ENCODE peak calls at places on chromosome 12, in six cellular contexts. One of them, this sample, is unnamed.

GRCh38 chr12:3698218-3698974 is 54.5 kb downstream of the CRACR2A start:
- DNase-seq in hippocampal formation: no peak
- DNase-seq in NB4: no peak
- DNase-seq in AG20443: peak; percentile 90
- DNase-seq in HTR-8/SVneo: peak; percentile 81
- DNase-seq in Kasumi-1: no peak
- DNase-seq in this sample: peak; percentile 80

GRCh38 chr12:127146991-127147718 is 1119.8 kb upstream of the TMEM132C start:
- DNase-seq in HTR-8/SVneo: no peak
- DNase-seq in AG20443: no peak
- DNase-seq in hippocampal formation: no peak
- DNase-seq in NB4: no peak
- DNase-seq in Kasumi-1: no peak
- DNase-seq in this sample: no peak

GRCh38 chr12:49043241-49043640 is 17.4 kb downstream of the KMT2D start:
- DNase-seq in Kasumi-1: no peak
- DNase-seq in AG20443: no peak
- DNase-seq in NB4: no peak
- DNase-seq in hippocampal formation: no peak
- DNase-seq in HTR-8/SVneo: no peak
- DNase-seq in this sample: no peak

GRCh38 chr12:57315681-57316080 is 64.7 kb upstream of the STAC3 start:
- DNase-seq in Kasumi-1: no peak
- DNase-seq in hippocampal formation: no peak
- DNase-seq in HTR-8/SVneo: no peak
- DNase-seq in AG20443: no peak
- DNase-seq in NB4: no peak
- DNase-seq in this sample: no peak

GRCh38 chr12:3489057-3489456 is 1.9 kb upstream of the PRMT8 start:
- DNase-seq in AG20443: peak; percentile 32
- DNase-seq in NB4: no peak
- DNase-seq in Kasumi-1: no peak
- DNase-seq in hippocampal formation: no peak
- DNase-seq in HTR-8/SVneo: no peak
- DNase-seq in this sample: no peak

GRCh38 chr12:94098466-94098865 is 49.9 kb upstream of the PLXNC1 start:
- DNase-seq in NB4: no peak
- DNase-seq in AG20443: peak; percentile 70
- DNase-seq in Kasumi-1: no peak
- DNase-seq in HTR-8/SVneo: peak; percentile 33
- DNase-seq in hippocampal formation: no peak
- DNase-seq in this sample: peak; percentile 59

GRCh38 chr12:230925-231671 is 17.1 kb upstream of the SLC6A12 start:
- DNase-seq in AG20443: no peak
- DNase-seq in NB4: no peak
- DNase-seq in hippocampal formation: peak; percentile 47
- DNase-seq in HTR-8/SVneo: no peak
- DNase-seq in Kasumi-1: no peak
- DNase-seq in this sample: no peak

GRCh38 chr12:119894916-119895315 is 17.8 kb upstream of the CIT start:
- DNase-seq in HTR-8/SVneo: no peak
- DNase-seq in hippocampal formation: no peak
- DNase-seq in Kasumi-1: no peak
- DNase-seq in AG20443: no peak
- DNase-seq in NB4: no peak
- DNase-seq in this sample: no peak

GRCh38 chr12:95380997-95381786 is 92.8 kb upstream of the METAP2 start:
- DNase-seq in NB4: no peak
- DNase-seq in HTR-8/SVneo: no peak
- DNase-seq in AG20443: no peak
- DNase-seq in hippocampal formation: no peak
- DNase-seq in Kasumi-1: no peak
- DNase-seq in this sample: peak; percentile 49

GRCh38 chr12:120238839-120239445 is 26.6 kb downstream of the PXN start:
- DNase-seq in HTR-8/SVneo: no peak
- DNase-seq in Kasumi-1: no peak
- DNase-seq in AG20443: no peak
- DNase-seq in hippocampal formation: no peak
- DNase-seq in NB4: no peak
- DNase-seq in this sample: peak; percentile 50

GRCh38 chr12:15050664-15051063 is 77.8 kb downstream of the PDE6H start:
- DNase-seq in Kasumi-1: no peak
- DNase-seq in NB4: no peak
- DNase-seq in AG20443: no peak
- DNase-seq in HTR-8/SVneo: no peak
- DNase-seq in hippocampal formation: no peak
- DNase-seq in this sample: no peak

GRCh38 chr12:44788731-44789130 is 87.4 kb downstream of the NELL2 start:
- DNase-seq in HTR-8/SVneo: no peak
- DNase-seq in NB4: no peak
- DNase-seq in AG20443: no peak
- DNase-seq in Kasumi-1: no peak
- DNase-seq in hippocampal formation: no peak
- DNase-seq in this sample: no peak

GRCh38 chr12:95130096-95130495 is 56.7 kb upstream of the NR2C1 start:
- DNase-seq in hippocampal formation: no peak
- DNase-seq in HTR-8/SVneo: no peak
- DNase-seq in Kasumi-1: no peak
- DNase-seq in AG20443: no peak
- DNase-seq in NB4: no peak
- DNase-seq in this sample: no peak

GRCh38 chr12:109883429-109883828 is 3.1 kb upstream of the GLTP start:
- DNase-seq in Kasumi-1: no peak
- DNase-seq in hippocampal formation: no peak
- DNase-seq in NB4: no peak
- DNase-seq in AG20443: no peak
- DNase-seq in HTR-8/SVneo: no peak
- DNase-seq in this sample: no peak

GRCh38 chr12:76241371-76241770 is 106.8 kb downstream of the BBS10 start:
- DNase-seq in hippocampal formation: no peak
- DNase-seq in AG20443: no peak
- DNase-seq in NB4: no peak
- DNase-seq in Kasumi-1: no peak
- DNase-seq in HTR-8/SVneo: no peak
- DNase-seq in this sample: no peak

GRCh38 chr12:98699568-98699967 is 54.5 kb downstream of the APAF1 start:
- DNase-seq in hippocampal formation: no peak
- DNase-seq in AG20443: peak; percentile 21
- DNase-seq in Kasumi-1: peak; percentile 31
- DNase-seq in HTR-8/SVneo: no peak
- DNase-seq in NB4: peak; percentile 21
- DNase-seq in this sample: no peak

GRCh38 chr12:124279846-124280360 is 15.0 kb upstream of the RFLNA start:
- DNase-seq in Kasumi-1: no peak
- DNase-seq in HTR-8/SVneo: no peak
- DNase-seq in AG20443: peak; percentile 64
- DNase-seq in NB4: no peak
- DNase-seq in hippocampal formation: no peak
- DNase-seq in this sample: no peak

GRCh38 chr12:117587646-117588287 is 226.3 kb upstream of the NOS1 start:
- DNase-seq in HTR-8/SVneo: peak; percentile 31
- DNase-seq in hippocampal formation: no peak
- DNase-seq in Kasumi-1: peak; percentile 58
- DNase-seq in NB4: peak; percentile 61
- DNase-seq in AG20443: peak; percentile 72
- DNase-seq in this sample: peak; percentile 76

GRCh38 chr12:30533518-30533917 is 162.2 kb downstream of the IPO8 start:
- DNase-seq in AG20443: peak; percentile 11
- DNase-seq in NB4: no peak
- DNase-seq in Kasumi-1: no peak
- DNase-seq in hippocampal formation: no peak
- DNase-seq in HTR-8/SVneo: no peak
- DNase-seq in this sample: peak; percentile 32

GRCh38 chr12:2324375-2324774 is 271.6 kb downstream of the CACNA1C start:
- DNase-seq in hippocampal formation: no peak
- DNase-seq in NB4: no peak
- DNase-seq in HTR-8/SVneo: no peak
- DNase-seq in Kasumi-1: no peak
- DNase-seq in AG20443: no peak
- DNase-seq in this sample: no peak

GRCh38 chr12:27523305-27523641 is 733 bp upstream of the PPFIBP1 start:
- DNase-seq in AG20443: no peak
- DNase-seq in HTR-8/SVneo: no peak
- DNase-seq in NB4: peak; percentile 58
- DNase-seq in Kasumi-1: no peak
- DNase-seq in hippocampal formation: no peak
- DNase-seq in this sample: peak; percentile 16

GRCh38 chr12:57592551-57593165 is 1.7 kb downstream of the PIP4K2C start:
- DNase-seq in HTR-8/SVneo: no peak
- DNase-seq in Kasumi-1: no peak
- DNase-seq in NB4: no peak
- DNase-seq in hippocampal formation: no peak
- DNase-seq in AG20443: no peak
- DNase-seq in this sample: peak; percentile 73

GRCh38 chr12:112375105-112375504 is 7.1 kb downstream of the HECTD4 start:
- DNase-seq in hippocampal formation: no peak
- DNase-seq in NB4: no peak
- DNase-seq in AG20443: no peak
- DNase-seq in Kasumi-1: no peak
- DNase-seq in HTR-8/SVneo: no peak
- DNase-seq in this sample: peak; percentile 87

GRCh38 chr12:128844031-128844635 is 9.1 kb upstream of the GLT1D1 start:
- DNase-seq in AG20443: no peak
- DNase-seq in hippocampal formation: no peak
- DNase-seq in HTR-8/SVneo: no peak
- DNase-seq in NB4: peak; percentile 78
- DNase-seq in Kasumi-1: peak; percentile 69
- DNase-seq in this sample: no peak

GRCh38 chr12:123937707-123938600 is 34.7 kb downstream of the CCDC92 start:
- DNase-seq in AG20443: no peak
- DNase-seq in HTR-8/SVneo: no peak
- DNase-seq in NB4: peak; percentile 31
- DNase-seq in hippocampal formation: no peak
- DNase-seq in Kasumi-1: peak; percentile 37
- DNase-seq in this sample: no peak

GRCh38 chr12:110972870-110973269 is 52.5 kb upstream of the MYL2 start:
- DNase-seq in Kasumi-1: no peak
- DNase-seq in HTR-8/SVneo: no peak
- DNase-seq in AG20443: no peak
- DNase-seq in hippocampal formation: no peak
- DNase-seq in NB4: no peak
- DNase-seq in this sample: no peak

GRCh38 chr12:7638064-7638763 is 27.5 kb downstream of the APOBEC1 start:
- DNase-seq in hippocampal formation: no peak
- DNase-seq in NB4: no peak
- DNase-seq in AG20443: no peak
- DNase-seq in HTR-8/SVneo: no peak
- DNase-seq in Kasumi-1: no peak
- DNase-seq in this sample: no peak

GRCh38 chr12:130971871-130972588 is 18.3 kb downstream of the ADGRD1 start:
- DNase-seq in HTR-8/SVneo: no peak
- DNase-seq in NB4: no peak
- DNase-seq in Kasumi-1: no peak
- DNase-seq in hippocampal formation: no peak
- DNase-seq in AG20443: no peak
- DNase-seq in this sample: no peak

GRCh38 chr12:113841786-113842185 is 124.3 kb downstream of the RBM19 start:
- DNase-seq in Kasumi-1: no peak
- DNase-seq in HTR-8/SVneo: no peak
- DNase-seq in hippocampal formation: no peak
- DNase-seq in NB4: no peak
- DNase-seq in AG20443: no peak
- DNase-seq in this sample: no peak

GRCh38 chr12:92619730-92620684 is 82.8 kb upstream of the PLEKHG7 start:
- DNase-seq in Kasumi-1: no peak
- DNase-seq in NB4: no peak
- DNase-seq in hippocampal formation: no peak
- DNase-seq in HTR-8/SVneo: no peak
- DNase-seq in AG20443: no peak
- DNase-seq in this sample: peak; percentile 66

GRCh38 chr12:68375701-68376469 is 43.7 kb upstream of the MDM1 start:
- DNase-seq in HTR-8/SVneo: no peak
- DNase-seq in AG20443: no peak
- DNase-seq in Kasumi-1: no peak
- DNase-seq in NB4: no peak
- DNase-seq in hippocampal formation: no peak
- DNase-seq in this sample: no peak

GRCh38 chr12:96399919-96400630 is at the start of gene CDK17:
- DNase-seq in HTR-8/SVneo: peak; percentile 75
- DNase-seq in Kasumi-1: peak; percentile 73
- DNase-seq in AG20443: peak; percentile 96
- DNase-seq in NB4: peak; percentile 95
- DNase-seq in hippocampal formation: peak; percentile 84
- DNase-seq in this sample: peak; percentile 77

GRCh38 chr12:7042847-7043246 is 17.7 kb upstream of the C1S start:
- DNase-seq in hippocampal formation: no peak
- DNase-seq in HTR-8/SVneo: peak; percentile 74
- DNase-seq in NB4: peak; percentile 70
- DNase-seq in Kasumi-1: peak; percentile 54
- DNase-seq in AG20443: peak; percentile 59
- DNase-seq in this sample: peak; percentile 39